ENCODE peak calls at places on chromosomes 16 and 17, in six cellular contexts. One of them, this sample, is unnamed. For H3K9me2, the result is how much of the 10 kb centered on the place peaks cover.

GRCh38 chr17:71846561-71846960 is 274.3 kb upstream of the SOX9 start:
- DNase-seq in HCT116: no peak
- DNase-seq in PC-3: no peak
- DNase-seq in GM23338: no peak
- DNase-seq in MM.1S: no peak
- DNase-seq in hepatocyte: no peak
- DNase-seq in this sample: no peak

GRCh38 chr16:35409503-35409902 is 1950.1 kb downstream of the TP53TG3F start:
- DNase-seq in MM.1S: no peak
- DNase-seq in HCT116: no peak
- DNase-seq in PC-3: no peak
- DNase-seq in GM23338: no peak
- DNase-seq in hepatocyte: no peak
- DNase-seq in this sample: no peak

GRCh38 chr17:50272246-50272645 is 2.0 kb upstream of the TMEM92 start:
- DNase-seq in MM.1S: no peak
- DNase-seq in HCT116: no peak
- DNase-seq in hepatocyte: peak
- DNase-seq in GM23338: no peak
- DNase-seq in PC-3: no peak
- DNase-seq in this sample: no peak

GRCh38 chr17:12070561-12070960 is 49.9 kb downstream of the MAP2K4 start:
- DNase-seq in MM.1S: no peak
- DNase-seq in PC-3: peak
- DNase-seq in hepatocyte: no peak
- DNase-seq in GM23338: no peak
- DNase-seq in HCT116: no peak
- DNase-seq in this sample: no peak

GRCh38 chr17:69978056-69978646 is 96.9 kb upstream of the KCNJ16 start:
- DNase-seq in PC-3: no peak
- DNase-seq in HCT116: no peak
- DNase-seq in hepatocyte: no peak
- DNase-seq in MM.1S: no peak
- DNase-seq in GM23338: no peak
- DNase-seq in this sample: no peak

GRCh38 chr17:1643999-1644492 is 1.5 kb downstream of the SCARF1 start:
- DNase-seq in HCT116: no peak
- DNase-seq in hepatocyte: no peak
- DNase-seq in PC-3: no peak
- DNase-seq in GM23338: no peak
- DNase-seq in MM.1S: no peak
- DNase-seq in this sample: peak

GRCh38 chr17:80028030-80028429 is 7.6 kb downstream of the TBC1D16 start:
- DNase-seq in MM.1S: no peak
- DNase-seq in hepatocyte: no peak
- DNase-seq in PC-3: no peak
- DNase-seq in HCT116: no peak
- DNase-seq in GM23338: no peak
- DNase-seq in this sample: no peak

GRCh38 chr17:35603674-35604073 is 16.6 kb downstream of the AP2B1 start:
- DNase-seq in MM.1S: no peak
- DNase-seq in HCT116: no peak
- DNase-seq in hepatocyte: no peak
- DNase-seq in PC-3: no peak
- DNase-seq in GM23338: no peak
- DNase-seq in this sample: no peak

GRCh38 chr16:20441221-20441620 is 10.1 kb upstream of the ACSM2A start:
- DNase-seq in hepatocyte: no peak
- DNase-seq in GM23338: no peak
- DNase-seq in PC-3: no peak
- DNase-seq in HCT116: no peak
- DNase-seq in MM.1S: no peak
- DNase-seq in this sample: no peak

GRCh38 chr16:87963400-87963799 is 12.2 kb downstream of the BANP start:
- DNase-seq in GM23338: no peak
- DNase-seq in hepatocyte: no peak
- DNase-seq in HCT116: no peak
- DNase-seq in PC-3: peak
- DNase-seq in MM.1S: no peak
- DNase-seq in this sample: no peak

GRCh38 chr17:13563916-13564315 is 37.8 kb downstream of the HS3ST3A1 start:
- DNase-seq in PC-3: no peak
- DNase-seq in HCT116: no peak
- DNase-seq in MM.1S: no peak
- DNase-seq in hepatocyte: no peak
- DNase-seq in GM23338: no peak
- DNase-seq in this sample: no peak

GRCh38 chr16:77385481-77385880 is 49.4 kb downstream of the ADAMTS18 start:
- DNase-seq in HCT116: no peak
- DNase-seq in GM23338: no peak
- DNase-seq in MM.1S: no peak
- DNase-seq in hepatocyte: no peak
- DNase-seq in PC-3: no peak
- DNase-seq in this sample: no peak

GRCh38 chr17:69637399-69638165 is 223.1 kb downstream of the MAP2K6 start:
- DNase-seq in PC-3: no peak
- DNase-seq in GM23338: no peak
- DNase-seq in hepatocyte: no peak
- DNase-seq in HCT116: no peak
- DNase-seq in MM.1S: no peak
- DNase-seq in this sample: no peak

GRCh38 chr16:58422809-58423208 is 30.5 kb downstream of the GINS3 start:
- DNase-seq in HCT116: no peak
- DNase-seq in hepatocyte: no peak
- DNase-seq in PC-3: no peak
- DNase-seq in MM.1S: no peak
- DNase-seq in GM23338: no peak
- DNase-seq in this sample: no peak

GRCh38 chr16:2959206-2959605 is 4.9 kb upstream of the KREMEN2 start:
- DNase-seq in hepatocyte: no peak
- DNase-seq in HCT116: no peak
- DNase-seq in GM23338: no peak
- DNase-seq in PC-3: no peak
- DNase-seq in MM.1S: no peak
- DNase-seq in this sample: no peak

GRCh38 chr16:84940670-84941551 is 70.4 kb downstream of the ZDHHC7 start:
- DNase-seq in GM23338: no peak
- DNase-seq in MM.1S: no peak
- DNase-seq in PC-3: no peak
- DNase-seq in hepatocyte: peak
- DNase-seq in HCT116: no peak
- DNase-seq in this sample: no peak

GRCh38 chr16:47565454-47565853 is 104.3 kb downstream of the PHKB start:
- DNase-seq in GM23338: no peak
- DNase-seq in HCT116: no peak
- DNase-seq in PC-3: peak
- DNase-seq in hepatocyte: no peak
- DNase-seq in MM.1S: no peak
- DNase-seq in this sample: no peak

DNA sequence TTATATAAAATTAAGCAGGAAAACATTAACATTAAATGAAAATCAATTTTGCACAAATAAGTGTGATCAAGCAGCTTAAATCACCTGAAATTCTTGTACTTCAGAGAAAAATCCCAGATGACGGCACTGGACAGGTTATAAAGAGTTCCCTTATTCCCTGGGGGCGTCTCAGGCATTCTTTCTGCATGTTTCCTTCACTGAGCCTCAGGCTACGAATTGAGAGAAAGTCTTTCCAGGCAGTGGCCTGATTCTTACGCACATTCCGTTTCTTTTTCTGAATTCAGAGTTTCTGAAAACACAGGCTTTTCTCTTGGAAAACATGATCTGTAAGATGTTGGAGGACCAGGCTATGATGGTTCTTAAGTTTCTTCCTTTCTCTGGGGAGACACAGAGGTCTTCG is 22.1 kb upstream of the PITPNM3 start:
- DNase-seq in MM.1S: no peak
- DNase-seq in hepatocyte: no peak
- DNase-seq in HCT116: no peak
- DNase-seq in GM23338: no peak
- DNase-seq in PC-3: no peak
- DNase-seq in this sample: no peak
- TF ChIP-seq CTCF in MM.1S: no peak
- TF ChIP-seq CTCF in hepatocyte: no peak
- TF ChIP-seq CTCF in HCT116: no peak
- TF ChIP-seq CTCF in GM23338: no peak
- TF ChIP-seq CTCF in PC-3: no peak
- TF ChIP-seq CTCF in this sample: no peak

GRCh38 chr16:86289907-86290306 is 220.4 kb upstream of the FOXF1 start:
- DNase-seq in GM23338: no peak
- DNase-seq in PC-3: no peak
- DNase-seq in hepatocyte: no peak
- DNase-seq in HCT116: no peak
- DNase-seq in MM.1S: no peak
- DNase-seq in this sample: no peak

GRCh38 chr16:86292942-86293341 is 217.4 kb upstream of the FOXF1 start:
- DNase-seq in PC-3: no peak
- DNase-seq in MM.1S: no peak
- DNase-seq in hepatocyte: no peak
- DNase-seq in GM23338: no peak
- DNase-seq in HCT116: no peak
- DNase-seq in this sample: no peak

GRCh38 chr16:86289304-86289703 is 221.0 kb upstream of the FOXF1 start:
- DNase-seq in HCT116: no peak
- DNase-seq in PC-3: no peak
- DNase-seq in GM23338: no peak
- DNase-seq in MM.1S: no peak
- DNase-seq in hepatocyte: no peak
- DNase-seq in this sample: no peak

GRCh38 chr16:86292171-86292775 is 218.1 kb upstream of the FOXF1 start:
- DNase-seq in GM23338: no peak
- DNase-seq in hepatocyte: no peak
- DNase-seq in HCT116: no peak
- DNase-seq in PC-3: no peak
- DNase-seq in MM.1S: no peak
- DNase-seq in this sample: no peak

GRCh38 chr16:86291491-86291890 is 218.8 kb upstream of the FOXF1 start:
- DNase-seq in HCT116: no peak
- DNase-seq in PC-3: no peak
- DNase-seq in MM.1S: no peak
- DNase-seq in GM23338: no peak
- DNase-seq in hepatocyte: no peak
- DNase-seq in this sample: no peak
- TF ChIP-seq EZH2 in HCT116: no peak
- TF ChIP-seq EZH2 in PC-3: no peak
- TF ChIP-seq EZH2 in MM.1S: no peak
- TF ChIP-seq EZH2 in GM23338: no peak
- TF ChIP-seq EZH2 in hepatocyte: no peak
- TF ChIP-seq EZH2 in this sample: no peak

GRCh38 chr17:47721725-47722124 is 11.3 kb upstream of the TBX21 start:
- DNase-seq in MM.1S: no peak
- DNase-seq in hepatocyte: no peak
- DNase-seq in PC-3: no peak
- DNase-seq in HCT116: no peak
- DNase-seq in GM23338: no peak
- DNase-seq in this sample: no peak

GRCh38 chr17:47720196-47720595 is 12.8 kb upstream of the TBX21 start:
- DNase-seq in hepatocyte: no peak
- DNase-seq in GM23338: no peak
- DNase-seq in HCT116: no peak
- DNase-seq in PC-3: no peak
- DNase-seq in MM.1S: no peak
- DNase-seq in this sample: no peak

GRCh38 chr17:47719411-47720152 is 13.5 kb upstream of the TBX21 start:
- DNase-seq in MM.1S: peak
- DNase-seq in HCT116: no peak
- DNase-seq in PC-3: peak
- DNase-seq in hepatocyte: no peak
- DNase-seq in GM23338: no peak
- DNase-seq in this sample: peak

GRCh38 chr17:47718634-47719405 is 14.2 kb upstream of the TBX21 start:
- DNase-seq in GM23338: no peak
- DNase-seq in hepatocyte: no peak
- DNase-seq in PC-3: no peak
- DNase-seq in MM.1S: no peak
- DNase-seq in HCT116: no peak
- DNase-seq in this sample: no peak

DNA sequence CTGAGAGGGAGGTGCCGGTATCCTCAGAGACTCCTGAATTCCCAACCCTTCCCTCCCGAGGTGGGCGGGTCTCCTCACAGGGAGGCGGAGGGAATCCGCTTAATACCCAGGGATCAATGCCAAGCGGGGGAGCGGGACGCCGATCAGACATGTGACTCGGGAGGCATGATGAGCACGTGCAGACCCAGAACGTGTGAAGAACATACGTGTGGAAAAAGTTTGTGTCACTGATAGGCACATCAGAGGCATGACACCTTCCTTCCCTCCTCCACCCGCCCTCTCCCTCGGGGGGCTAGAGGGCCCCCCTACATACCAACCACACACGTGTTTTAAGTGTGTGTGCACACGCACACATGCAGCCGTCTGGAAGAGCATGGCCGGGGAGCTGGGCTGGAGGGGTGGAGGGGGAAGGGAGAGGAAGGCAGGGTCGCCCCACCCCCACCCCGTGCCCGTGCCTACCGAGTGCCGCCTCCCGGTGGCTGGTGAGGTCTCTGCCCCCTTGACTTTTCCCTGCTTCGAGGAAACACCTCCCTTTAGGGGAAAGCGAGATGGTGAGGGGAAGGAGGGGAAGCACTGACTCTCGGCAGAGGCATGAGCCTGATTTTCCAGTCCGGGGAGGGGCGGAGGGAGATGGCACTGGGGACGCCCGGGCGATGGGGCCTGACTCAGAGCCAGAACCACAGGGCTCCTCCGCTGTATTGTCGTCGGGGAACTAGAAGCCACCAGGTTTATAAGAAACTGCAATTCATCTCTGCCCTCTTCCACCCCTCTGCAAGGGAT is 12.1 kb upstream of the TBX21 start:
- DNase-seq in HCT116: peak
- DNase-seq in PC-3: peak
- DNase-seq in hepatocyte: peak
- DNase-seq in GM23338: peak
- DNase-seq in MM.1S: no peak
- DNase-seq in this sample: peak
- H3K9me2 ChIP-seq in HCT116: under half
- H3K9me2 ChIP-seq in PC-3: under half
- H3K9me2 ChIP-seq in hepatocyte: under half
- H3K9me2 ChIP-seq in GM23338: under half
- H3K9me2 ChIP-seq in MM.1S: under half
- H3K9me2 ChIP-seq in this sample: under half

DNA sequence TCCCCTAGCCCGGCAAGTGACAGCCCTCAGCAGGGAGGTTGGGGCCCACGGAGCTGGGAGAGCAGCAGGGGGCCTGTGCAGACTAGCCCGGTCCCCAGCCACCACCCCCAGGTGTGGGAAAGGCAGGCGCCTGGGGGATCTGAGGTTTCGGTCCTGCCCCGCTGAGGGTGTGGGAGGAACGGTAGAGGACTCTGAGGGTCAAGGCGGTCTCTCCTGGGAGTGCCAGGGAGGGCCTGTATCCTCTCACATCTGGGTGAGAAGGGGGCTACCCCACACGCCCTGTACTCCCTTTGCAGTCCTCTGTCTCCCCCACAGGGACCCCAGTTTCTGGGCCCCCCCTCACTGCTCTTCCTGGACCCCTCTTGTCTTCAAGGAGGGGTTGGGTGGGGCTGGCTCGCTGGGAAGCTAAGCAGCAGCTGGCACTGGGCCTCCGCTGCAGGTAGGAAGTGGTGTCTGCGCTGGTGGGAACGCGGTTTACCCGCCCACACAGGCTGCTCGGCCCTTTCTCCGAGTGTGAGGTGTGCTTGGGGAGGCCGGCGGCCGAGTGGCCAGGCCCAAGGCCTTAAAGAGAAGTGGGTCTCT is 15.4 kb downstream of the CD7 start:
- DNase-seq in hepatocyte: no peak
- DNase-seq in MM.1S: no peak
- DNase-seq in GM23338: no peak
- DNase-seq in PC-3: no peak
- DNase-seq in HCT116: no peak
- DNase-seq in this sample: no peak
- TF ChIP-seq CTCF in hepatocyte: no peak
- TF ChIP-seq CTCF in MM.1S: no peak
- TF ChIP-seq CTCF in GM23338: no peak
- TF ChIP-seq CTCF in PC-3: no peak
- TF ChIP-seq CTCF in HCT116: no peak
- TF ChIP-seq CTCF in this sample: no peak